ENCODE peak calls at places on chromosome 1, in five cellular contexts. C, L, K, D and J are unnamed samples.

GRCh38 chr1:160539896-160540858 is 17.1 kb upstream of the SLAMF6 start:
- DNase-seq in C (no peak), L (no peak), K (no peak), D (no peak), J (no peak)

GRCh38 chr1:244060117-244060516 is 9.0 kb downstream of the ZBTB18 start:
- DNase-seq in C (no peak), L (no peak), K (no peak), D (no peak), J (no peak)

GRCh38 chr1:57843760-57844159 is 419.9 kb upstream of the DAB1 start:
- DNase-seq in C (no peak), L (no peak), K (no peak), D (peak; percentile 28), J (peak; percentile 61)

GRCh38 chr1:235646463-235646862 is 3.1 kb downstream of the GNG4 start:
- DNase-seq in C (no peak), L (no peak), K (no peak), D (no peak), J (no peak)

GRCh38 chr1:77539510-77540142 is 142.8 kb downstream of the ZZZ3 start:
- DNase-seq in C (no peak), L (peak; percentile 55), K (no peak), D (peak; percentile 89), J (peak; percentile 93)

GRCh38 chr1:40740992-40741736 is 42.4 kb upstream of the KCNQ4 start:
- DNase-seq in C (no peak), L (no peak), K (no peak), D (no peak), J (no peak)

GRCh38 chr1:167086033-167086432 is 4.1 kb downstream of the GPA33 start:
- DNase-seq in C (no peak), L (no peak), K (no peak), D (no peak), J (no peak)

GRCh38 chr1:59173721-59174120 is 123.2 kb upstream of the FGGY start:
- DNase-seq in C (no peak), L (no peak), K (no peak), D (peak; percentile 81), J (peak; percentile 88)

GRCh38 chr1:147095691-147096090 is 76.6 kb downstream of the PRKAB2 start:
- DNase-seq in C (no peak), L (no peak), K (no peak), D (no peak), J (no peak)

GRCh38 chr1:215992620-215993019 is 425.5 kb downstream of the KCTD3 start:
- DNase-seq in C (no peak), L (no peak), K (no peak), D (peak; percentile 7), J (peak; percentile 14)